ENCODE peak calls at places on chromosomes 2 and 18, in eight cellular contexts. Q is A549, A is GM13977, S is neural crest cell, Z is HFFc6, I is heart left ventricle, H is RWPE1, J is endothelial cell. G is an unnamed sample.

GRCh38 chr2:45011621-45012602 is 2.7 kb upstream of the SIX2 start:
- DNase-seq in A (peak), S (no peak), Q (no peak), Z (no peak), H (no peak), J (no peak), I (no peak), G (no peak)

GRCh38 chr2:210502997-210503621 is 26.6 kb upstream of the LANCL1 start:
- DNase-seq in Q (peak), S (peak), J (peak), I (no peak), H (peak), A (peak), Z (peak), G (peak)

GRCh38 chr18:25561923-25562322 is 210.0 kb upstream of the ZNF521 start:
- DNase-seq in S (peak), Z (peak), J (peak), A (peak), I (no peak), H (no peak), Q (peak), G (peak)

GRCh38 chr2:3644891-3645605 is 13.0 kb upstream of the ALLC start:
- DNase-seq in I (no peak), J (no peak), H (no peak), S (no peak), Q (no peak), Z (no peak), A (no peak), G (no peak)

GRCh38 chr2:64359892-64360657 is 93.9 kb upstream of the LGALSL start:
- DNase-seq in Q (peak), Z (peak), J (no peak), H (peak), S (no peak), A (no peak), I (peak), G (peak)

GRCh38 chr2:175880-176800 is 87.7 kb downstream of the SH3YL1 start:
- DNase-seq in A (no peak), S (no peak), Z (no peak), Q (no peak), J (no peak), I (no peak), H (no peak), G (peak)

GRCh38 chr2:54677476-54678265 is 45.8 kb upstream of the EML6 start:
- DNase-seq in Q (no peak), Z (no peak), J (no peak), S (no peak), I (no peak), H (no peak), A (no peak), G (no peak)

GRCh38 chr18:77119851-77120491 is 12.6 kb downstream of the MBP start:
- DNase-seq in A (no peak), Q (no peak), H (no peak), Z (no peak), J (no peak), I (no peak), S (no peak), G (no peak)

GRCh38 chr2:191539068-191539467 is 138.9 kb upstream of the NABP1 start:
- DNase-seq in I (no peak), Z (peak), A (no peak), S (peak), J (peak), H (peak), Q (peak), G (peak)

GRCh38 chr2:188333751-188334524 is 42.3 kb downstream of the GULP1 start:
- DNase-seq in A (no peak), Q (no peak), H (no peak), S (peak), I (peak), J (no peak), Z (no peak), G (no peak)

GRCh38 chr2:229653551-229653950 is 60.8 kb downstream of the DNER start:
- DNase-seq in I (no peak), Z (no peak), Q (no peak), S (no peak), H (no peak), A (no peak), J (no peak), G (no peak)

GRCh38 chr2:216743781-216744180 is 48.4 kb upstream of the IGFBP5 start:
- DNase-seq in Q (no peak), J (no peak), Z (no peak), H (no peak), S (no peak), A (no peak), I (no peak), G (no peak)

GRCh38 chr2:63975437-63976124 is 43.6 kb downstream of the VPS54 start:
- DNase-seq in H (no peak), Z (no peak), S (no peak), Q (no peak), A (no peak), I (no peak), J (no peak), G (no peak)

GRCh38 chr2:11286749-11287148 is 57.7 kb downstream of the ROCK2 start:
- DNase-seq in Z (peak), A (no peak), I (peak), Q (no peak), S (no peak), J (no peak), H (no peak), G (no peak)

GRCh38 chr2:10183146-10183675 is 60.7 kb downstream of the RRM2 start:
- DNase-seq in H (no peak), S (no peak), I (no peak), Z (no peak), J (no peak), Q (no peak), A (no peak), G (no peak)

GRCh38 chr2:219104107-219105050 is 43.7 kb upstream of the IHH start:
- DNase-seq in J (peak), I (no peak), H (peak), A (peak), S (peak), Z (peak), Q (peak), G (peak)

GRCh38 chr2:96325884-96326255 is 753 bp downstream of the ITPRIPL1 start:
- DNase-seq in Q (no peak), A (no peak), H (no peak), S (no peak), I (no peak), J (no peak), Z (no peak), G (no peak)

GRCh38 chr2:8314063-8314462 is 367.8 kb upstream of the ID2 start:
- DNase-seq in S (no peak), J (no peak), Z (no peak), A (no peak), I (no peak), Q (no peak), H (no peak), G (no peak)

GRCh38 chr2:182072861-182073260 is 87.2 kb downstream of the PPP1R1C start:
- DNase-seq in S (no peak), A (no peak), I (no peak), Z (no peak), H (no peak), Q (no peak), J (no peak), G (no peak)

GRCh38 chr18:35267161-35267651 is 22.8 kb downstream of the ZSCAN30 start:
- DNase-seq in H (no peak), Q (no peak), S (no peak), J (peak), A (no peak), I (peak), Z (no peak), G (no peak)

GRCh38 chr2:80737047-80737446 is 432.5 kb upstream of the LRRTM1 start:
- DNase-seq in S (no peak), A (no peak), H (no peak), I (no peak), J (no peak), Z (no peak), Q (no peak), G (no peak)

GRCh38 chr2:188078544-188078943 is 213.1 kb upstream of the GULP1 start:
- DNase-seq in A (no peak), Z (no peak), J (no peak), I (no peak), H (no peak), Q (no peak), S (no peak), G (no peak)

GRCh38 chr2:75290600-75291140 is 91.3 kb upstream of the TACR1 start:
- DNase-seq in Q (no peak), J (no peak), S (no peak), A (no peak), H (no peak), Z (peak), I (no peak), G (peak)
- TF ChIP-seq CTCF in Q (peak), J (no peak), S (peak), A (no peak), H (no peak), Z (peak), I (peak), G (peak)

GRCh38 chr2:206250041-206250897 is 24.2 kb upstream of the ZDBF2 start:
- DNase-seq in Q (peak), Z (peak), H (no peak), A (peak), I (no peak), S (no peak), J (no peak), G (no peak)
- TF ChIP-seq CTCF in Q (peak), Z (peak), H (no peak), A (peak), I (no peak), S (no peak), J (no peak), G (no peak)

GRCh38 chr2:72815655-72816268 is 10.1 kb downstream of the EXOC6B start:
- DNase-seq in S (no peak), J (peak), I (no peak), H (no peak), A (no peak), Q (no peak), Z (no peak), G (peak)
- TF ChIP-seq CTCF in S (no peak), J (no peak), I (no peak), H (no peak), A (no peak), Q (peak), Z (no peak), G (peak)

DNA sequence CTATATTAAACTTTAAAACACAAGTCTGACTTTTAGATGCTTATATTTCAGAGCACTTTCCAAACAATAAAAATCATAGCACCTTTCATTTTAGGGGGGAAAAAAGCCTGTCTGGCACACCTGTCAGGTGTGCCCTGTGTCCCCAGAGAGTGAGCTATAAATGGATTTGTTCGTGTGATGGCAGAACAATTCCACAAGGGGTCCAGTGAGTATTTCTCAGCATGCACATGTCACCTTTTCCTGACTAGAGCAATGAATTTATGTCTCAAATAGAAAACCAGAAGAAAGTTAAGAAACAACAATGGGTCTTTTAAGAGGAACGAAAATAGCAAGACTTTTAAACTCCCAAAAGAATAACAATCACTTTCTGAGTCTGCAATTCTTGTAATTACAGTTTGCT is 55.9 kb downstream of the ACVR1C start:
- DNase-seq in S (no peak), I (no peak), H (peak), J (no peak), Q (peak), A (peak), Z (no peak), G (peak)
- TF ChIP-seq CTCF in S (peak), I (no peak), H (no peak), J (peak), Q (peak), A (no peak), Z (peak), G (peak)